ENCODE peak calls at places on chromosomes 3 and 15, in six cellular contexts. T is hepatic stellate cell; Y is germinal center; P is cardiac muscle cell; I is MM.1S; U is CD4-positive, CD25-positive, alpha-beta regulatory T cell. S is an unnamed sample.

GRCh38 chr15:73601449-73602425 is 31.5 kb downstream of the NPTN start:
- DNase-seq in P (peak), I (no peak), T (peak), Y (no peak), U (no peak), S (no peak)

GRCh38 chr3:124584245-124584551 is 146.1 kb upstream of the UMPS start:
- DNase-seq in P (no peak), I (no peak), T (no peak), U (peak), Y (no peak), S (no peak)

GRCh38 chr3:51937611-51938450 is 3.9 kb downstream of the RRP9 start:
- DNase-seq in I (no peak), Y (no peak), P (no peak), U (no peak), T (no peak), S (no peak)

GRCh38 chr3:51436998-51437639 is 46.0 kb downstream of the RBM15B start:
- DNase-seq in Y (no peak), P (no peak), I (no peak), T (no peak), U (no peak), S (no peak)

GRCh38 chr3:120909602-120909878 is 1.5 kb downstream of the STXBP5L start:
- DNase-seq in P (peak), Y (no peak), I (no peak), U (peak), T (no peak), S (peak)

GRCh38 chr3:105780114-105780513 is 88.7 kb downstream of the CBLB start:
- DNase-seq in U (no peak), Y (no peak), P (no peak), I (no peak), T (no peak), S (no peak)

GRCh38 chr15:101025116-101025885 is 106.1 kb downstream of the LRRK1 start:
- DNase-seq in U (no peak), I (no peak), T (no peak), P (no peak), Y (no peak), S (no peak)

GRCh38 chr3:126412841-126413692 is 18.4 kb downstream of the CFAP100 start:
- DNase-seq in I (no peak), U (no peak), Y (no peak), T (no peak), P (no peak), S (no peak)

GRCh38 chr3:71006810-71007785 is 576.4 kb downstream of the FOXP1 start:
- DNase-seq in Y (peak), P (peak), U (peak), I (peak), T (no peak), S (peak)

GRCh38 chr3:51974963-51975856 is at the start of gene ABHD14A:
- DNase-seq in T (peak), Y (peak), P (peak), U (peak), I (peak), S (no peak)

GRCh38 chr15:28985691-28986090 is 99.9 kb downstream of the APBA2 start:
- DNase-seq in I (no peak), U (no peak), Y (no peak), T (no peak), P (no peak), S (no peak)

GRCh38 chr3:143354342-143354741 is 234.8 kb downstream of the CHST2 start:
- DNase-seq in P (no peak), T (no peak), U (no peak), Y (no peak), I (no peak), S (no peak)

GRCh38 chr15:73844356-73844755 is 29.0 kb upstream of the TBC1D21 start:
- DNase-seq in U (no peak), P (no peak), I (no peak), Y (no peak), T (no peak), S (no peak)

GRCh38 chr3:167735233-167736107 is at the start of gene SERPINI1:
- DNase-seq in Y (peak), I (peak), P (peak), T (peak), U (peak), S (peak)

GRCh38 chr3:41102053-41102556 is 97.2 kb upstream of the CTNNB1 start:
- DNase-seq in P (no peak), Y (no peak), U (no peak), T (no peak), I (no peak), S (no peak)

GRCh38 chr3:134487406-134487805 is 1.5 kb downstream of the CEP63 start:
- DNase-seq in U (peak), T (no peak), Y (peak), P (no peak), I (peak), S (no peak)

S was measured in Jurkat, Clone E6-1.